ENCODE peak calls at places on chromosomes 11 and 22, in seven cellular contexts. One of them, this sample, is unnamed.

GRCh38 chr11:12683857-12684256 is 9.6 kb downstream of the TEAD1 start:
- DNase-seq in SK-N-SH: no peak
- DNase-seq in cardiac muscle cell: no peak
- DNase-seq in upper lobe of left lung: no peak
- DNase-seq in brain microvascular endothelial cell: no peak
- DNase-seq in bronchial epithelial cell: no peak
- DNase-seq in lung: no peak
- DNase-seq in this sample: no peak

GRCh38 chr11:47545298-47545697 is 7.6 kb downstream of the CELF1 start:
- DNase-seq in SK-N-SH: no peak
- DNase-seq in cardiac muscle cell: no peak
- DNase-seq in upper lobe of left lung: no peak
- DNase-seq in brain microvascular endothelial cell: no peak
- DNase-seq in bronchial epithelial cell: no peak
- DNase-seq in lung: no peak
- DNase-seq in this sample: no peak

GRCh38 chr22:46373166-46373565 is 37.7 kb downstream of the TRMU start:
- DNase-seq in SK-N-SH: no peak
- DNase-seq in cardiac muscle cell: no peak
- DNase-seq in upper lobe of left lung: no peak
- DNase-seq in brain microvascular endothelial cell: no peak
- DNase-seq in bronchial epithelial cell: no peak
- DNase-seq in lung: no peak
- DNase-seq in this sample: no peak

GRCh38 chr11:112270551-112271180 is 10.0 kb upstream of the PLET1 start:
- DNase-seq in SK-N-SH: no peak
- DNase-seq in cardiac muscle cell: no peak
- DNase-seq in upper lobe of left lung: no peak
- DNase-seq in brain microvascular endothelial cell: no peak
- DNase-seq in bronchial epithelial cell: no peak
- DNase-seq in lung: no peak
- DNase-seq in this sample: no peak

GRCh38 chr22:25841775-25842174 is 99.8 kb downstream of the MYO18B start:
- DNase-seq in SK-N-SH: no peak
- DNase-seq in cardiac muscle cell: no peak
- DNase-seq in upper lobe of left lung: no peak
- DNase-seq in brain microvascular endothelial cell: no peak
- DNase-seq in bronchial epithelial cell: no peak
- DNase-seq in lung: no peak
- DNase-seq in this sample: no peak

GRCh38 chr22:39900306-39901227 is at the start of gene GRAP2:
- DNase-seq in SK-N-SH: no peak
- DNase-seq in cardiac muscle cell: no peak
- DNase-seq in upper lobe of left lung: no peak
- DNase-seq in brain microvascular endothelial cell: no peak
- DNase-seq in bronchial epithelial cell: no peak
- DNase-seq in lung: no peak
- DNase-seq in this sample: no peak

GRCh38 chr22:43144949-43145348 is 1.8 kb upstream of the MCAT start:
- DNase-seq in SK-N-SH: no peak
- DNase-seq in cardiac muscle cell: no peak
- DNase-seq in upper lobe of left lung: no peak
- DNase-seq in brain microvascular endothelial cell: no peak
- DNase-seq in bronchial epithelial cell: no peak
- DNase-seq in lung: no peak
- DNase-seq in this sample: no peak

GRCh38 chr11:128447233-128447632 is 140.1 kb downstream of the ETS1 start:
- DNase-seq in SK-N-SH: no peak
- DNase-seq in cardiac muscle cell: no peak
- DNase-seq in upper lobe of left lung: no peak
- DNase-seq in brain microvascular endothelial cell: no peak
- DNase-seq in bronchial epithelial cell: no peak
- DNase-seq in lung: no peak
- DNase-seq in this sample: no peak

GRCh38 chr11:70526116-70527045 is 128.1 kb downstream of the CTTN start:
- DNase-seq in SK-N-SH: peak; percentile 54
- DNase-seq in cardiac muscle cell: no peak
- DNase-seq in upper lobe of left lung: peak; percentile 78
- DNase-seq in brain microvascular endothelial cell: no peak
- DNase-seq in bronchial epithelial cell: no peak
- DNase-seq in lung: peak; percentile 68
- DNase-seq in this sample: no peak

GRCh38 chr11:13837286-13837685 is 125.2 kb upstream of the SPON1 start:
- DNase-seq in SK-N-SH: no peak
- DNase-seq in cardiac muscle cell: no peak
- DNase-seq in upper lobe of left lung: no peak
- DNase-seq in brain microvascular endothelial cell: no peak
- DNase-seq in bronchial epithelial cell: peak; percentile 95
- DNase-seq in lung: no peak
- DNase-seq in this sample: no peak

GRCh38 chr11:22923561-22923960 is 63.3 kb upstream of the CCDC179 start:
- DNase-seq in SK-N-SH: no peak
- DNase-seq in cardiac muscle cell: no peak
- DNase-seq in upper lobe of left lung: no peak
- DNase-seq in brain microvascular endothelial cell: no peak
- DNase-seq in bronchial epithelial cell: peak; percentile 7
- DNase-seq in lung: no peak
- DNase-seq in this sample: no peak

GRCh38 chr11:9219115-9219514 is 46.0 kb downstream of the DENND5A start:
- DNase-seq in SK-N-SH: no peak
- DNase-seq in cardiac muscle cell: no peak
- DNase-seq in upper lobe of left lung: no peak
- DNase-seq in brain microvascular endothelial cell: no peak
- DNase-seq in bronchial epithelial cell: no peak
- DNase-seq in lung: no peak
- DNase-seq in this sample: no peak

GRCh38 chr11:19200410-19201201 is 1.2 kb downstream of the CSRP3 start:
- DNase-seq in SK-N-SH: no peak
- DNase-seq in cardiac muscle cell: no peak
- DNase-seq in upper lobe of left lung: peak; percentile 26
- DNase-seq in brain microvascular endothelial cell: no peak
- DNase-seq in bronchial epithelial cell: peak; percentile 70
- DNase-seq in lung: no peak
- DNase-seq in this sample: no peak

DNA sequence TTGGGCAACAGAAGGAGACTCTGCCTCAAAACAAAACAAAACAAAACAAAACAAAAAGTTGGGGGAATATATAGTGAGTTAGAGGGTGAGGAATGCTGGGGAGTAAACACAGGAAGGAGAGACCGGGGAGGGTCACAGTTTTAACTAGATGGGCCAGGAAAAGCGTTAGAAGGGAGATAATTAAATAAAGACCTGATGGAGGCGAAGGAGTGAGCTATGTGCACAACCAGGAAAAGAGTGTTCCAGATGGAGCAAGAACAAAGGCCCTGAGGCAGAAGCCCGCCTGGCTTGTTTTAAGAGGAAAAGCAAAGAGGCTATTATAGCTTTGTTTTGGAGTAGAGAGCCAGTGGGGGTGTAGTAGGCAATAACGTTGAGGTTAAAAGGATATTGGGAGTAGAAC is 4.8 kb upstream of the PLA2G6 start:
- DNase-seq in SK-N-SH: no peak
- DNase-seq in cardiac muscle cell: no peak
- DNase-seq in upper lobe of left lung: no peak
- DNase-seq in brain microvascular endothelial cell: no peak
- DNase-seq in bronchial epithelial cell: no peak
- DNase-seq in lung: no peak
- DNase-seq in this sample: no peak
- H3K4me3 ChIP-seq in SK-N-SH: no peak overlapping the region
- H3K4me3 ChIP-seq in cardiac muscle cell: no peak overlapping the region
- H3K4me3 ChIP-seq in upper lobe of left lung: no peak overlapping the region
- H3K4me3 ChIP-seq in brain microvascular endothelial cell: no peak overlapping the region
- H3K4me3 ChIP-seq in bronchial epithelial cell: no peak overlapping the region
- H3K4me3 ChIP-seq in lung: no peak overlapping the region
- H3K4me3 ChIP-seq in this sample: no peak overlapping the region

GRCh38 chr22:18070041-18070440 is 7.7 kb upstream of the PEX26 start:
- DNase-seq in SK-N-SH: no peak
- DNase-seq in cardiac muscle cell: no peak
- DNase-seq in upper lobe of left lung: no peak
- DNase-seq in brain microvascular endothelial cell: no peak
- DNase-seq in bronchial epithelial cell: no peak
- DNase-seq in lung: no peak
- DNase-seq in this sample: no peak
- H3K36me3 ChIP-seq in SK-N-SH: no peaks in the 10 kb centered on the region
- H3K36me3 ChIP-seq in cardiac muscle cell: no peaks in the 10 kb centered on the region
- H3K36me3 ChIP-seq in upper lobe of left lung: no peaks in the 10 kb centered on the region
- H3K36me3 ChIP-seq in brain microvascular endothelial cell: no peaks in the 10 kb centered on the region
- H3K36me3 ChIP-seq in bronchial epithelial cell: no peaks in the 10 kb centered on the region
- H3K36me3 ChIP-seq in lung: no peaks in the 10 kb centered on the region
- H3K36me3 ChIP-seq in this sample: no peaks in the 10 kb centered on the region

GRCh38 chr11:44311339-44312261 is 1.7 kb upstream of the ALX4 start:
- DNase-seq in SK-N-SH: no peak
- DNase-seq in cardiac muscle cell: no peak
- DNase-seq in upper lobe of left lung: no peak
- DNase-seq in brain microvascular endothelial cell: no peak
- DNase-seq in bronchial epithelial cell: no peak
- DNase-seq in lung: no peak
- DNase-seq in this sample: no peak
- H3K4me3 ChIP-seq in SK-N-SH: no peak overlapping the region
- H3K4me3 ChIP-seq in cardiac muscle cell: no peak overlapping the region
- H3K4me3 ChIP-seq in upper lobe of left lung: no peak overlapping the region
- H3K4me3 ChIP-seq in brain microvascular endothelial cell: no peak overlapping the region
- H3K4me3 ChIP-seq in bronchial epithelial cell: no peak overlapping the region
- H3K4me3 ChIP-seq in lung: no peak overlapping the region
- H3K4me3 ChIP-seq in this sample: no peak overlapping the region

GRCh38 chr11:69086152-69086551 is 37.4 kb downstream of the TPCN2 start:
- DNase-seq in SK-N-SH: no peak
- DNase-seq in cardiac muscle cell: no peak
- DNase-seq in upper lobe of left lung: no peak
- DNase-seq in brain microvascular endothelial cell: no peak
- DNase-seq in bronchial epithelial cell: no peak
- DNase-seq in lung: no peak
- DNase-seq in this sample: no peak
- H3K36me3 ChIP-seq in SK-N-SH: peaks cover 20% of the 10 kb centered on the region
- H3K36me3 ChIP-seq in cardiac muscle cell: peaks cover 14% of the 10 kb centered on the region
- H3K36me3 ChIP-seq in upper lobe of left lung: peaks cover 45% of the 10 kb centered on the region
- H3K36me3 ChIP-seq in brain microvascular endothelial cell: peaks cover 5% of the 10 kb centered on the region
- H3K36me3 ChIP-seq in bronchial epithelial cell: peaks cover 9% of the 10 kb centered on the region
- H3K36me3 ChIP-seq in lung: no peaks in the 10 kb centered on the region
- H3K36me3 ChIP-seq in this sample: peaks cover 65% of the 10 kb centered on the region

GRCh38 chr22:18085188-18085587 is 7.4 kb downstream of the PEX26 start:
- DNase-seq in SK-N-SH: no peak
- DNase-seq in cardiac muscle cell: no peak
- DNase-seq in upper lobe of left lung: no peak
- DNase-seq in brain microvascular endothelial cell: no peak
- DNase-seq in bronchial epithelial cell: no peak
- DNase-seq in lung: no peak
- DNase-seq in this sample: no peak
- H3K4me3 ChIP-seq in SK-N-SH: no peak overlapping the region
- H3K4me3 ChIP-seq in cardiac muscle cell: no peak overlapping the region
- H3K4me3 ChIP-seq in upper lobe of left lung: no peak overlapping the region
- H3K4me3 ChIP-seq in brain microvascular endothelial cell: no peak overlapping the region
- H3K4me3 ChIP-seq in bronchial epithelial cell: no peak overlapping the region
- H3K4me3 ChIP-seq in lung: no peak overlapping the region
- H3K4me3 ChIP-seq in this sample: no peak overlapping the region

GRCh38 chr22:21841422-21841821 is 26.0 kb downstream of the MAPK1 start:
- DNase-seq in SK-N-SH: no peak
- DNase-seq in cardiac muscle cell: no peak
- DNase-seq in upper lobe of left lung: no peak
- DNase-seq in brain microvascular endothelial cell: no peak
- DNase-seq in bronchial epithelial cell: no peak
- DNase-seq in lung: no peak
- DNase-seq in this sample: no peak
- H3K36me3 ChIP-seq in SK-N-SH: no peaks in the 10 kb centered on the region
- H3K36me3 ChIP-seq in cardiac muscle cell: no peaks in the 10 kb centered on the region
- H3K36me3 ChIP-seq in upper lobe of left lung: no peaks in the 10 kb centered on the region
- H3K36me3 ChIP-seq in brain microvascular endothelial cell: no peaks in the 10 kb centered on the region
- H3K36me3 ChIP-seq in bronchial epithelial cell: peaks cover 1% of the 10 kb centered on the region
- H3K36me3 ChIP-seq in lung: no peaks in the 10 kb centered on the region
- H3K36me3 ChIP-seq in this sample: no peaks in the 10 kb centered on the region

GRCh38 chr11:76781861-76782500 is 1.2 kb upstream of the TSKU start:
- DNase-seq in SK-N-SH: no peak
- DNase-seq in cardiac muscle cell: no peak
- DNase-seq in upper lobe of left lung: no peak
- DNase-seq in brain microvascular endothelial cell: no peak
- DNase-seq in bronchial epithelial cell: peak; percentile 78
- DNase-seq in lung: no peak
- DNase-seq in this sample: no peak

GRCh38 chr11:76782526-76783293 is 446 bp upstream of the TSKU start:
- DNase-seq in SK-N-SH: peak; percentile 94
- DNase-seq in cardiac muscle cell: peak; percentile 95
- DNase-seq in upper lobe of left lung: peak; percentile 64
- DNase-seq in brain microvascular endothelial cell: peak; percentile 97
- DNase-seq in bronchial epithelial cell: peak; percentile 75
- DNase-seq in lung: peak; percentile 79
- DNase-seq in this sample: peak; percentile 95

GRCh38 chr11:76778874-76779273 is 4.3 kb upstream of the TSKU start:
- DNase-seq in SK-N-SH: no peak
- DNase-seq in cardiac muscle cell: no peak
- DNase-seq in upper lobe of left lung: no peak
- DNase-seq in brain microvascular endothelial cell: no peak
- DNase-seq in bronchial epithelial cell: no peak
- DNase-seq in lung: no peak
- DNase-seq in this sample: no peak

GRCh38 chr11:76783294-76783900 is at the start of gene TSKU:
- DNase-seq in SK-N-SH: no peak
- DNase-seq in cardiac muscle cell: no peak
- DNase-seq in upper lobe of left lung: no peak
- DNase-seq in brain microvascular endothelial cell: peak; percentile 36
- DNase-seq in bronchial epithelial cell: no peak
- DNase-seq in lung: no peak
- DNase-seq in this sample: no peak

DNA sequence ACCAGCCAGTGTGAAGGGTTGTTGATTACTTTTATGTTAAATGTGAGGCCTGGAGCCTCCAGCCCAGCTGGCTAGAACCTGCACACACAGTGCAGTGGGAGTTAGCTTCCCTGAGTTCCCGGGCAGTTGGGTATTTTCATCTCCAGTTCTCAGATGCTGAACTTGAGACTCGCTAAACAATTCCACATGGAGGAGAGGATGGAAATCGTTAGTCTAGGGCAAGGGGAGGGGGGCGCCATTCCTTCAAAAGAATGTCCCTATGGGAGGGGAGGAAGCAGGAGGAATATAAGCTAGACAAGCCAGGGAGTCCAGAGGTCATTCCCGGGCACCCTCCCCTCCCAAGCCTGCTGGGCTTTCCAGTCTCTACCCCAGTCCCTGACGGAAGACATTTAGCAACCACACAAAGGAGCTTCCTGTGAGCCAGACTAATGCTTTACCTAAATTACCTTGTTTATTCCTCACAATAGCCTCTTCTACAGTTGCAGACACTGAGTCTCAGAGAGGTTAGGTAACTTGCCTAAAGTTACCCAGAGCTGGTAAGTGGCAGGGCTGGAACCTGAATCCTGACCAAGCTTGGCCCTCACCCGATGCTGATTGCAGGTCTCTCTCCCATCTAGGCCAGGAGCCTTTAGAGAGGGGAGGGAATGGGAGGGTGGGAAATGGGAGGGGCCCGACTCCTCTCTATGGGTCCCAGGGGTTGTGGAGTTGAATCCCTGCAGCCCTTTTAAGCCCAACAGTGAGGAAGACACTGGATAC is 1.9 kb upstream of the TSKU start:
- DNase-seq in SK-N-SH: no peak
- DNase-seq in cardiac muscle cell: no peak
- DNase-seq in upper lobe of left lung: no peak
- DNase-seq in brain microvascular endothelial cell: no peak
- DNase-seq in bronchial epithelial cell: no peak
- DNase-seq in lung: no peak
- DNase-seq in this sample: no peak
- H3K4me3 ChIP-seq in SK-N-SH: no peak overlapping the region
- H3K4me3 ChIP-seq in cardiac muscle cell: no peak overlapping the region
- H3K4me3 ChIP-seq in upper lobe of left lung: no peak overlapping the region
- H3K4me3 ChIP-seq in brain microvascular endothelial cell: no peak overlapping the region
- H3K4me3 ChIP-seq in bronchial epithelial cell: no peak overlapping the region
- H3K4me3 ChIP-seq in lung: no peak overlapping the region
- H3K4me3 ChIP-seq in this sample: peak overlapping the region; percentile 85